ENCODE peak calls at places on chromosomes 13 and 19, in five cellular contexts. Y, E, T, J and A are unnamed samples.

GRCh38 chr19:20367811-20368294 is 197.7 kb downstream of the ZNF737 start:
- DNase-seq in Y (peak; percentile 16), E (no peak), T (peak; percentile 71), J (no peak), A (peak; percentile 19)

GRCh38 chr13:30816733-30817132 is 81.4 kb downstream of the ALOX5AP start:
- DNase-seq in Y (no peak), E (no peak), T (no peak), J (no peak), A (no peak)

GRCh38 chr19:6498294-6499036 is 3.6 kb downstream of the TUBB4A start:
- DNase-seq in Y (no peak), E (no peak), T (no peak), J (no peak), A (no peak)

GRCh38 chr13:51113969-51114368 is 2.9 kb upstream of the C13orf42 start:
- DNase-seq in Y (no peak), E (no peak), T (no peak), J (no peak), A (no peak)

GRCh38 chr13:44904982-44905381 is 84.3 kb downstream of the NUFIP1 start:
- DNase-seq in Y (no peak), E (peak; percentile 95), T (no peak), J (peak; percentile 97), A (no peak)

GRCh38 chr13:70249332-70250064 is 141.2 kb upstream of the KLHL1 start:
- DNase-seq in Y (no peak), E (no peak), T (peak; percentile 29), J (peak; percentile 74), A (peak; percentile 6)

GRCh38 chr13:73849292-73849691 is 284.9 kb downstream of the KLF12 start:
- DNase-seq in Y (no peak), E (peak; percentile 21), T (peak; percentile 64), J (peak; percentile 31), A (peak; percentile 35)

GRCh38 chr19:33902395-33902794 is 105.7 kb downstream of the KCTD15 start:
- DNase-seq in Y (no peak), E (no peak), T (no peak), J (no peak), A (no peak)

GRCh38 chr13:110371550-110372465 is 64.7 kb downstream of the COL4A2 start:
- DNase-seq in Y (no peak), E (no peak), T (no peak), J (peak; percentile 59), A (no peak)

GRCh38 chr13:105569816-105570215 is 965.6 kb downstream of the EFNB2 start:
- DNase-seq in Y (no peak), E (no peak), T (no peak), J (no peak), A (no peak)

GRCh38 chr19:17863520-17864182 is 3.9 kb downstream of the RPL18A start:
- DNase-seq in Y (no peak), E (no peak), T (no peak), J (no peak), A (no peak)

GRCh38 chr13:30148171-30148754 is 159.1 kb downstream of the KATNAL1 start:
- DNase-seq in Y (no peak), E (no peak), T (no peak), J (no peak), A (no peak)

GRCh38 chr19:48993175-48994034 is at the start of the genes GYS1 and RUVBL2:
- DNase-seq in Y (peak; percentile 99), E (peak; percentile 99), T (peak; percentile 100), J (peak; percentile 96), A (peak; percentile 99)

GRCh38 chr13:104477256-104477655 is 1411.0 kb upstream of the SLC10A2 start:
- DNase-seq in Y (no peak), E (peak; percentile 2), T (no peak), J (peak; percentile 77), A (no peak)

GRCh38 chr19:19615086-19615485 is 3.4 kb downstream of the PBX4 start:
- DNase-seq in Y (no peak), E (peak; percentile 40), T (no peak), J (peak; percentile 24), A (no peak)

GRCh38 chr19:54429176-54429495 is 13.9 kb downstream of the TTYH1 start:
- DNase-seq in Y (no peak), E (no peak), T (no peak), J (no peak), A (no peak)

GRCh38 chr13:50527612-50528509 is 315.6 kb downstream of the DLEU7 start:
- DNase-seq in Y (no peak), E (no peak), T (no peak), J (no peak), A (no peak)

GRCh38 chr13:55263045-55263444 is 1877.7 kb upstream of the PRR20A start:
- DNase-seq in Y (no peak), E (no peak), T (no peak), J (no peak), A (no peak)

GRCh38 chr19:49165111-49165750 is 7.6 kb downstream of the TRPM4 start:
- DNase-seq in Y (no peak), E (no peak), T (no peak), J (peak; percentile 26), A (no peak)

GRCh38 chr13:19888799-19889198 is 25.4 kb upstream of the ZMYM5 start:
- DNase-seq in Y (no peak), E (no peak), T (no peak), J (no peak), A (no peak)
- TF ChIP-seq CTCF in Y (no peak), E (no peak), T (no peak), J (no peak), A (no peak)

DNA sequence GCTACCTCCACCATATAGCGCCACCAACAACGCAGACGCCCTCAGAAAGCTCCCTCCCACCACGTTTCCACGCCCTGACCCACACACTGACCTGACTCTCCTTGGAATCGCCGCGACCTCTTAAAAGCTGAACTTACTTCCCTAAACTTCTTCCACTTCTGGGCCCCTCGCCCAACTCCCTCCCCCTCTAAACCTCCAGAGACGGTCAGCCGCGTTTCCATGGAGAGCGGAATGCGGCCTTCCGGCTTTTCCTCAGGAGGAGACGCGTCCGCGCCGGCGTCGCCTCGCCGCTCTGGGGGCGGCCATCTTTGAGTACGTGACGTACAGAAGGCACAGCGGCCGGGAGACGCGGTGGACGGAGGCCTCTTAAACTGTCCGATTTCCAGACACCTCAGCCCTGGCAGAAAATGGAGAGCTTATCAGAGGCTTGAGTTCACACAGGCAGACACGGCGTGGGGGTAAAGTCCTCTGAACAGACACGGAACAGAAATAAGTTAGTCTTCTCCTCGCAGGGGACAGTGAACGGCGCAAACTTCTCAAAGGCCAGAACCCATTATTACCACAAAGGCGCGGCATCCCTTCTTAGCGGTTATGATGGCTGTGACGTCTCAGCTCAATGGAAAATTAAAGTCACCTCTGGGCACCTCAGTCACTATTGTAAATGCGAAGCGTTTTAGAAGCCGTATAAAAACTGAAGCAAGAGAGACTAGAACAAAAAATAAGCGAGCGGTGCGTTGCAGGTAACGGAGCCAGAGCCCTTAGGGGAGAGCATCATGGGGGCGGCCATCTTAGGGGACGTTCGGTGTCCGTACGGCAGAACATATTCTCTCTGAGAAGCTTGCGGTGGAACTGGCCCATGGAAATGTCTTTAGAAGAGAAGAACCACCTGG is at the start of gene ZNF432:
- DNase-seq in Y (peak; percentile 82), E (peak; percentile 90), T (peak; percentile 99), J (peak; percentile 89), A (peak; percentile 94)
- TF ChIP-seq CTCF in Y (no peak), E (no peak), T (no peak), J (no peak), A (no peak)

GRCh38 chr19:52535831-52536800 is 8.6 kb downstream of the ZNF808 start:
- DNase-seq in Y (peak; percentile 79), E (peak; percentile 81), T (peak; percentile 96), J (peak; percentile 64), A (peak; percentile 88)
- TF ChIP-seq CTCF in Y (peak; percentile 35), E (no peak), T (peak; percentile 28), J (no peak), A (peak; percentile 46)

GRCh38 chr13:88071371-88071770 is 400.2 kb downstream of the SLITRK5 start:
- DNase-seq in Y (no peak), E (no peak), T (no peak), J (no peak), A (no peak)

GRCh38 chr13:88068316-88068715 is 397.1 kb downstream of the SLITRK5 start:
- DNase-seq in Y (no peak), E (no peak), T (no peak), J (peak; percentile 61), A (no peak)

GRCh38 chr13:88063741-88064140 is 392.6 kb downstream of the SLITRK5 start:
- DNase-seq in Y (no peak), E (no peak), T (no peak), J (no peak), A (no peak)

GRCh38 chr13:88066847-88067246 is 395.7 kb downstream of the SLITRK5 start:
- DNase-seq in Y (no peak), E (no peak), T (no peak), J (no peak), A (no peak)

GRCh38 chr13:88068975-88069374 is 397.8 kb downstream of the SLITRK5 start:
- DNase-seq in Y (no peak), E (no peak), T (peak; percentile 61), J (no peak), A (peak; percentile 26)
- TF ChIP-seq CTCF in Y (no peak), E (no peak), T (peak; percentile 50), J (no peak), A (no peak)

DNA sequence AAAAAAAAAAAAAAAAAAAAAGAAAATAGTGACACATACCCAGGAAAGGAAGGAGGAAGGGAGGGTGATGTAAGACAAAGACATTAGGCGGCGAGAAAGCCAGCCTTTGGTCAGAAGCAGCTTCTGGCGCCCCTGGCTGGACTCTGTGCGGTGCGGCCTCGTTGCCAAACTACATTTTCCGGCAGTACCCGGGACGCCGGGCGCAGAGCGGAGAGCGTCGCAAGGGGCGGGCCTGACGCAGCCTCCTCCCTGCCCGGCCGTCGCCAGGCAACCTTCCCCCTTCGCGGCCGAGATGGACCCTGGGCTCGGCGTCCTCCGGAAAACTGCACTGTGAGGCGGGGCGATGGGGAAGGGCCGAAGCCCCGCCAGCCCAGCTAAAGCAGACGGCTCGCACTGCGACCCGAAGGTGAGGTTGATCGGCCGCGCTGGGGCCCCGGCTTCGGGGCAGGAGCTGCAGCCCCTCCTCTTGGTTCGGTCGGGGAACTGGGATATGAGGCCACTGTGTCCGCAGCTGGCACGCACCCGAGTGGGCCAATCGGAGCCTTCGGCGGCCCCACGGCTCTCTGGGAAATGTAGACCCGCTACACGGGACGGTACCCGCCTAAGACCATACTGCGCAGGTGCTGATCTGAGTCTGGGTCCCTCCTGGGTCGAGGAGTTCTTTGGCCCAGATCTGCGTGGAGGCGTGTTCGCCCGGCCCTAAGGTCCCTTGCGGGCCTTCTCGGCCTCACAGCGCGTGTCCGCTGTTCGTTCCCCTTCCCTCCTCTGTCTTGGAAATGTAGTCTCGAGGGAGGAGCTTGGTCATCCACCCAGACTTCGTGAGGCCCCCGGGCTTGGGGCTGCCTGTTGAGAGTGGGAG is 2.3 kb upstream of the MZF1 start:
- DNase-seq in Y (peak; percentile 78), E (peak; percentile 89), T (peak; percentile 98), J (peak; percentile 78), A (peak; percentile 85)
- TF ChIP-seq CTCF in Y (no peak), E (no peak), T (no peak), J (no peak), A (no peak)

GRCh38 chr19:1383014-1383310 is 745 bp upstream of the NDUFS7 start:
- DNase-seq in Y (no peak), E (peak; percentile 81), T (no peak), J (peak; percentile 73), A (no peak)
- TF ChIP-seq CTCF in Y (no peak), E (no peak), T (no peak), J (no peak), A (peak; percentile 12)

GRCh38 chr19:46721269-46722003 is 4.5 kb upstream of the PRKD2 start:
- DNase-seq in Y (no peak), E (no peak), T (peak; percentile 46), J (no peak), A (peak; percentile 60)
- TF ChIP-seq CTCF in Y (peak; percentile 30), E (no peak), T (peak; percentile 44), J (no peak), A (peak; percentile 29)